ENCODE peak calls at places on chromosomes 16 and 17, in four cellular contexts. One of them, this sample, is unnamed.
A peak's percentile ranks its signal among the peaks of the same experiment; 100 is the strongest.

GRCh38 chr17:12349297-12349696 is 316.4 kb upstream of the MYOCD start:
- DNase-seq in NCI-H1694: no peak
- DNase-seq in NCI-H1048: no peak
- DNase-seq in glutamatergic neuron: no peak
- DNase-seq in this sample: no peak

GRCh38 chr16:27264151-27264550 is 4.4 kb downstream of the NSMCE1 start:
- DNase-seq in NCI-H1694: no peak
- DNase-seq in NCI-H1048: no peak
- DNase-seq in glutamatergic neuron: no peak
- DNase-seq in this sample: no peak

GRCh38 chr17:9101356-9101755 is 80.0 kb downstream of the NTN1 start:
- DNase-seq in NCI-H1694: peak; percentile 74
- DNase-seq in NCI-H1048: no peak
- DNase-seq in glutamatergic neuron: no peak
- DNase-seq in this sample: no peak

GRCh38 chr16:58456193-58456592 is 43.8 kb upstream of the NDRG4 start:
- DNase-seq in NCI-H1694: no peak
- DNase-seq in NCI-H1048: no peak
- DNase-seq in glutamatergic neuron: no peak
- DNase-seq in this sample: no peak

GRCh38 chr16:22369221-22369811 is 5.1 kb downstream of the CDR2 start:
- DNase-seq in NCI-H1694: no peak
- DNase-seq in NCI-H1048: no peak
- DNase-seq in glutamatergic neuron: no peak
- DNase-seq in this sample: no peak

GRCh38 chr16:71882505-71883192 is 1.3 kb downstream of the ZNF821 start:
- DNase-seq in NCI-H1694: peak; percentile 67
- DNase-seq in NCI-H1048: no peak
- DNase-seq in glutamatergic neuron: peak; percentile 65
- DNase-seq in this sample: peak; percentile 76

GRCh38 chr17:55303701-55304145 is 39.0 kb downstream of the HLF start:
- DNase-seq in NCI-H1694: no peak
- DNase-seq in NCI-H1048: no peak
- DNase-seq in glutamatergic neuron: no peak
- DNase-seq in this sample: no peak

GRCh38 chr16:2701272-2701671 is 18.8 kb downstream of the PRSS27 start:
- DNase-seq in NCI-H1694: no peak
- DNase-seq in NCI-H1048: no peak
- DNase-seq in glutamatergic neuron: no peak
- DNase-seq in this sample: no peak

GRCh38 chr16:2969545-2970521 is 685 bp downstream of the PAQR4 start:
- DNase-seq in NCI-H1694: peak; percentile 41
- DNase-seq in NCI-H1048: peak; percentile 23
- DNase-seq in glutamatergic neuron: peak; percentile 79
- DNase-seq in this sample: peak; percentile 92

GRCh38 chr17:76840884-76841775 is 27.1 kb upstream of the MGAT5B start:
- DNase-seq in NCI-H1694: no peak
- DNase-seq in NCI-H1048: no peak
- DNase-seq in glutamatergic neuron: no peak
- DNase-seq in this sample: peak; percentile 47

GRCh38 chr16:50340578-50340977 is 28.2 kb downstream of the BRD7 start:
- DNase-seq in NCI-H1694: no peak
- DNase-seq in NCI-H1048: no peak
- DNase-seq in glutamatergic neuron: no peak
- DNase-seq in this sample: no peak

GRCh38 chr17:82647593-82648164 is 565 bp downstream of the WDR45B start:
- DNase-seq in NCI-H1694: no peak
- DNase-seq in NCI-H1048: no peak
- DNase-seq in glutamatergic neuron: peak; percentile 36
- DNase-seq in this sample: peak; percentile 60

GRCh38 chr17:42378597-42379594 is 9.3 kb downstream of the STAT3 start:
- DNase-seq in NCI-H1694: no peak
- DNase-seq in NCI-H1048: no peak
- DNase-seq in glutamatergic neuron: no peak
- DNase-seq in this sample: no peak

GRCh38 chr16:28140788-28141618 is 70.8 kb downstream of the XPO6 start:
- DNase-seq in NCI-H1694: no peak
- DNase-seq in NCI-H1048: no peak
- DNase-seq in glutamatergic neuron: no peak
- DNase-seq in this sample: no peak

GRCh38 chr17:28331891-28332420 is 3.3 kb downstream of the IFT20 start:
- DNase-seq in NCI-H1694: no peak
- DNase-seq in NCI-H1048: no peak
- DNase-seq in glutamatergic neuron: no peak
- DNase-seq in this sample: no peak

GRCh38 chr17:47949951-47950350 is 7.7 kb downstream of the PRR15L start:
- DNase-seq in NCI-H1694: no peak
- DNase-seq in NCI-H1048: no peak
- DNase-seq in glutamatergic neuron: no peak
- DNase-seq in this sample: no peak

GRCh38 chr16:23206986-23207385 is 24.4 kb downstream of the SCNN1G start:
- DNase-seq in NCI-H1694: no peak
- DNase-seq in NCI-H1048: no peak
- DNase-seq in glutamatergic neuron: no peak
- DNase-seq in this sample: no peak

GRCh38 chr16:79093554-79093967 is 507.0 kb downstream of the MAF start:
- DNase-seq in NCI-H1694: no peak
- DNase-seq in NCI-H1048: no peak
- DNase-seq in glutamatergic neuron: no peak
- DNase-seq in this sample: no peak

GRCh38 chr16:29007865-29008593 is 23.2 kb downstream of the LAT start:
- DNase-seq in NCI-H1694: no peak
- DNase-seq in NCI-H1048: no peak
- DNase-seq in glutamatergic neuron: no peak
- DNase-seq in this sample: no peak

GRCh38 chr17:67569873-67570272 is 147.9 kb upstream of the NOL11 start:
- DNase-seq in NCI-H1694: no peak
- DNase-seq in NCI-H1048: no peak
- DNase-seq in glutamatergic neuron: no peak
- DNase-seq in this sample: peak; percentile 1

GRCh38 chr16:83676056-83676455 is 131.7 kb upstream of the HSBP1 start:
- DNase-seq in NCI-H1694: no peak
- DNase-seq in NCI-H1048: no peak
- DNase-seq in glutamatergic neuron: peak; percentile 27
- DNase-seq in this sample: peak; percentile 19

This sample was measured in WERI-Rb-1.